ENCODE peak calls at places on chromosomes 13 and 19, in five cellular contexts. X is transverse colon, Z is tibial nerve, V is ovary, L is stomach. W is an unnamed sample.
A peak's percentile ranks its signal among the peaks of the same experiment; 100 is the strongest.

GRCh38 chr19:50663280-50663790 is 14.1 kb downstream of the C19orf81 start:
- DNase-seq in L (no peak), V (no peak), X (no peak), Z (no peak), W (no peak)

GRCh38 chr19:44539236-44539819 is 9.9 kb upstream of the CEACAM20 start:
- DNase-seq in X (no peak), V (no peak), Z (no peak), L (no peak), W (no peak)

GRCh38 chr13:106491928-106492327 is 43.5 kb downstream of the EFNB2 start:
- DNase-seq in X (no peak), Z (no peak), V (no peak), L (no peak), W (no peak)

GRCh38 chr13:25777509-25777908 is 274.3 kb downstream of the SHISA2 start:
- DNase-seq in X (no peak), L (no peak), Z (no peak), V (no peak), W (no peak)

GRCh38 chr19:33545209-33545981 is 23.8 kb upstream of the PEPD start:
- DNase-seq in X (no peak), L (no peak), V (no peak), Z (no peak), W (no peak)

GRCh38 chr13:113876341-113877148 is 12.7 kb upstream of the GAS6 start:
- DNase-seq in X (no peak), Z (no peak), L (no peak), V (no peak), W (no peak)

GRCh38 chr13:94112227-94112626 is 367.3 kb downstream of the DCT start:
- DNase-seq in Z (peak; percentile 18), X (no peak), V (no peak), L (no peak), W (no peak)

GRCh38 chr13:26377038-26377437 is 123.1 kb downstream of the CDK8 start:
- DNase-seq in V (no peak), Z (no peak), L (no peak), X (no peak), W (no peak)

GRCh38 chr13:26656919-26657318 is 99.4 kb downstream of the WASF3 start:
- DNase-seq in X (no peak), Z (no peak), V (no peak), L (no peak), W (no peak)

GRCh38 chr19:50266896-50267295 is 62.3 kb downstream of the KCNC3 start:
- DNase-seq in L (peak; percentile 30), X (peak; percentile 46), Z (no peak), V (no peak), W (no peak)

GRCh38 chr13:93368705-93369104 is 142.1 kb downstream of the GPC6 start:
- DNase-seq in Z (no peak), X (no peak), V (no peak), L (no peak), W (no peak)

GRCh38 chr13:98195054-98195791 is 18.2 kb upstream of the RNF113B start:
- DNase-seq in L (peak; percentile 44), X (peak; percentile 53), V (no peak), Z (no peak), W (no peak)

GRCh38 chr19:15540435-15540834 is 32.1 kb downstream of the CYP4F22 start:
- DNase-seq in Z (no peak), V (no peak), L (no peak), X (no peak), W (no peak)

DNA sequence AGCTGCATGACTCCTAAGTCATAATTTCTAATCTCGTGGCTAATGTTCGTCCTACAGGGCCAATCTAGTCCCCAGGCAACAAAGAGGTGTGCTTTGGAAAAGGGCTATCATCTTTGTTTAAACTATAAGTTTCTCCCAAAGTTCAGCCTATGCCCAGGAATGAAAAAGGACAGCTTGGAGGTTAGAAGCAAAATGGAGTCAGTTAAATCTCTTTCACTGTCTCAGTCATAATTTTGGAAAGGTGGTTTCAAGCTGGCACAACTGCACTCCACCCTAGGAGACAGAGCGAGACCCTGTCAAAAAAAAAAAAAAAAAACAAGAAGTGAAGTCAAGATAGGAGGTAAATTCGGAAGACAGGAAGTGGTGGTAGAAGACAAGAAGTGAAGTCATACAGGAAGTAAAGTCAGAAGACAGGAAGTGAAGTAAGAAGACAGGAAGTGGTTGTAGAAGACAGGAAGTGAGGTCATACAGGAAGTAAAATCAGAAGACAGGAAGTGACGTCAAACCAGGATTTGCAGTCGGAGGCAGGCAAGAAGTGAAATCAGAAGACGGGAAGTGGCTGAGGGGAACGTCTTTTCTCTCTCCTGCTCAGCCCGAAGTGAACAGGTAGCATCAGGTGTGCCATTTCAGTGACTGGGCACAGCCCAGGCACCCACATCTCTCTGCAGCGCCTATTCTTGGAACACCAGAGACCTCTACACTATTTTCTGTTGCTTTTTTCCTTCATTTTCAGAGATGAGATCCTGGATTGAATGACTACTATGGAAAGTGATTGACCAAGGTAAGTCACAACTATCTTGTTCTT is 32.2 kb downstream of the GP6 start:
- DNase-seq in V (no peak), Z (no peak), L (no peak), X (no peak), W (no peak)
- TF ChIP-seq EP300 in V (no peak), Z (no peak), L (no peak), X (no peak), W (no peak)

GRCh38 chr13:99463998-99464397 is 37.3 kb upstream of the TM9SF2 start:
- DNase-seq in V (no peak), X (no peak), Z (no peak), L (no peak), W (no peak)
- H3K27ac ChIP-seq in V (no peak overlapping the region), X (no peak overlapping the region), Z (no peak overlapping the region), L (no peak overlapping the region), W (no peak overlapping the region)

GRCh38 chr13:51286135-51287002 is 53.1 kb upstream of the SERPINE3 start:
- DNase-seq in L (peak; percentile 83), V (peak; percentile 84), X (peak; percentile 80), Z (peak; percentile 74), W (no peak)
- H3K4me3 ChIP-seq in L (no peak overlapping the region), V (no peak overlapping the region), X (no peak overlapping the region), Z (no peak overlapping the region), W (no peak overlapping the region)

GRCh38 chr19:1370579-1371361 is 12.9 kb upstream of the NDUFS7 start:
- DNase-seq in X (no peak), L (no peak), V (no peak), Z (no peak), W (no peak)
- TF ChIP-seq EP300 in X (no peak), L (no peak), V (no peak), Z (no peak), W (no peak)

W was measured in suprapubic skin.